ENCODE peak calls at places on chromosomes 12 and 14, in ten cellular contexts. T is stimulated activated CD8-positive, alpha-beta memory T cell treated with anti-CD3 and anti-CD28 coated beads, Interleukin-15, amount 100 ng/mL, for 24 hours; Q is HCT116; S is neural crest cell; F is HT-29; E is RCC 7860; B is RKO; Z is GM12892; W is CD4-positive, CD25-positive, alpha-beta regulatory T cell; J is psoas muscle. X is an unnamed sample.

GRCh38 chr14:80047761-80048160 is 163.5 kb downstream of the DIO2 start:
- DNase-seq in T (no peak), Q (no peak), S (no peak), F (no peak), E (no peak), B (no peak), Z (no peak), W (no peak), J (no peak), X (no peak)

GRCh38 chr12:89401433-89402086 is 49.3 kb upstream of the DUSP6 start:
- DNase-seq in T (no peak), Q (no peak), S (no peak), F (no peak), E (no peak), B (no peak), Z (no peak), W (no peak), J (no peak), X (no peak)

GRCh38 chr14:61654026-61654425 is 41.3 kb upstream of the HIF1A start:
- DNase-seq in T (no peak), Q (no peak), S (no peak), F (no peak), E (no peak), B (no peak), Z (no peak), W (no peak), J (no peak), X (no peak)

GRCh38 chr12:64781374-64782029 is 22.3 kb upstream of the GNS start:
- DNase-seq in T (no peak), Q (no peak), S (no peak), F (peak), E (no peak), B (no peak), Z (no peak), W (no peak), J (no peak), X (no peak)

GRCh38 chr12:130429656-130430505 is 92.2 kb downstream of the PIWIL1 start:
- DNase-seq in T (no peak), Q (no peak), S (no peak), F (no peak), E (no peak), B (no peak), Z (no peak), W (no peak), J (no peak), X (no peak)

GRCh38 chr14:100981808-100982207 is 78.3 kb upstream of the RTL1 start:
- DNase-seq in T (no peak), Q (peak), S (no peak), F (no peak), E (peak), B (no peak), Z (no peak), W (no peak), J (no peak), X (no peak)

GRCh38 chr14:75196468-75196867 is 20.1 kb upstream of the TMED10 start:
- DNase-seq in T (no peak), Q (no peak), S (no peak), F (peak), E (no peak), B (no peak), Z (no peak), W (no peak), J (no peak), X (no peak)

GRCh38 chr12:121295746-121296617 is 527 bp downstream of the CAMKK2 start:
- DNase-seq in T (no peak), Q (no peak), S (peak), F (peak), E (no peak), B (peak), Z (no peak), W (no peak), J (peak), X (no peak)

GRCh38 chr12:75623631-75624118 is 112.3 kb upstream of the KRR1 start:
- DNase-seq in T (no peak), Q (peak), S (no peak), F (peak), E (peak), B (peak), Z (no peak), W (no peak), J (no peak), X (no peak)

GRCh38 chr14:23483216-23483854 is 13.8 kb downstream of the NGDN start:
- DNase-seq in T (no peak), Q (no peak), S (peak), F (peak), E (no peak), B (no peak), Z (peak), W (no peak), J (no peak), X (no peak)

GRCh38 chr12:82740-83139 is 16.2 kb downstream of the IQSEC3 start:
- DNase-seq in T (no peak), Q (no peak), S (no peak), F (no peak), E (no peak), B (no peak), Z (no peak), W (no peak), J (no peak), X (no peak)

GRCh38 chr12:19572920-19573558 is 133.7 kb downstream of the AEBP2 start:
- DNase-seq in T (no peak), Q (peak), S (peak), F (peak), E (peak), B (peak), Z (peak), W (no peak), J (no peak), X (no peak)

GRCh38 chr14:93056840-93057585 is 58.7 kb downstream of the ITPK1 start:
- DNase-seq in T (no peak), Q (no peak), S (no peak), F (no peak), E (peak), B (no peak), Z (no peak), W (no peak), J (no peak), X (no peak)

GRCh38 chr14:61737913-61738312 is 24.3 kb upstream of the SNAPC1 start:
- DNase-seq in T (no peak), Q (no peak), S (no peak), F (no peak), E (no peak), B (no peak), Z (no peak), W (no peak), J (no peak), X (no peak)

GRCh38 chr12:93174048-93174447 is 203.7 kb upstream of the NUDT4 start:
- DNase-seq in T (no peak), Q (no peak), S (no peak), F (no peak), E (no peak), B (no peak), Z (no peak), W (no peak), J (no peak), X (no peak)

GRCh38 chr14:38646391-38646790 is 390.5 kb upstream of the CLEC14A start:
- DNase-seq in T (no peak), Q (no peak), S (no peak), F (no peak), E (no peak), B (no peak), Z (no peak), W (no peak), J (no peak), X (no peak)

GRCh38 chr12:810635-811415 is 58.4 kb downstream of the WNK1 start:
- DNase-seq in T (no peak), Q (no peak), S (no peak), F (no peak), E (no peak), B (no peak), Z (no peak), W (no peak), J (no peak), X (no peak)

GRCh38 chr12:79326225-79326624 is 364.5 kb downstream of the PAWR start:
- DNase-seq in T (no peak), Q (no peak), S (no peak), F (no peak), E (no peak), B (no peak), Z (no peak), W (no peak), J (no peak), X (no peak)

GRCh38 chr14:67358914-67359313 is 690 bp downstream of the ATP6V1D start:
- DNase-seq in T (no peak), Q (no peak), S (no peak), F (peak), E (no peak), B (peak), Z (no peak), W (no peak), J (no peak), X (no peak)

X was measured in ureter.